ENCODE peak calls at places on chromosome 17, in ten cellular contexts. One of them, this sample, is unnamed.

GRCh38 chr17:68592667-68593330 is 8.4 kb downstream of the FAM20A start:
- DNase-seq in kidney epithelial cell: no peak
- DNase-seq in Peyer's patch: no peak
- DNase-seq in AG10803: peak; percentile 39
- DNase-seq in upper lobe of right lung: no peak
- DNase-seq in BJ: no peak
- DNase-seq in heart left ventricle: no peak
- DNase-seq in mucosa of descending colon: no peak
- DNase-seq in GM12865: no peak
- DNase-seq in H1: no peak
- DNase-seq in this sample: no peak

GRCh38 chr17:77420804-77421634 is 280.2 kb downstream of the SEC14L1 start:
- DNase-seq in kidney epithelial cell: peak; percentile 54
- DNase-seq in Peyer's patch: no peak
- DNase-seq in AG10803: peak; percentile 87
- DNase-seq in upper lobe of right lung: no peak
- DNase-seq in BJ: peak; percentile 58
- DNase-seq in heart left ventricle: peak; percentile 73
- DNase-seq in mucosa of descending colon: no peak
- DNase-seq in GM12865: peak; percentile 48
- DNase-seq in H1: peak; percentile 69
- DNase-seq in this sample: no peak

GRCh38 chr17:62392908-62393307 is 12.6 kb downstream of the EFCAB3 start:
- DNase-seq in kidney epithelial cell: no peak
- DNase-seq in Peyer's patch: no peak
- DNase-seq in AG10803: no peak
- DNase-seq in upper lobe of right lung: no peak
- DNase-seq in BJ: no peak
- DNase-seq in heart left ventricle: no peak
- DNase-seq in mucosa of descending colon: no peak
- DNase-seq in GM12865: no peak
- DNase-seq in H1: no peak
- DNase-seq in this sample: no peak

GRCh38 chr17:43952351-43952723 is 1.4 kb downstream of the PYY start:
- DNase-seq in kidney epithelial cell: no peak
- DNase-seq in Peyer's patch: no peak
- DNase-seq in AG10803: no peak
- DNase-seq in upper lobe of right lung: no peak
- DNase-seq in BJ: no peak
- DNase-seq in heart left ventricle: no peak
- DNase-seq in mucosa of descending colon: no peak
- DNase-seq in GM12865: no peak
- DNase-seq in H1: no peak
- DNase-seq in this sample: no peak

GRCh38 chr17:2517539-2517938 is 5.9 kb upstream of the METTL16 start:
- DNase-seq in kidney epithelial cell: no peak
- DNase-seq in Peyer's patch: no peak
- DNase-seq in AG10803: no peak
- DNase-seq in upper lobe of right lung: no peak
- DNase-seq in BJ: no peak
- DNase-seq in heart left ventricle: no peak
- DNase-seq in mucosa of descending colon: no peak
- DNase-seq in GM12865: no peak
- DNase-seq in H1: no peak
- DNase-seq in this sample: no peak

GRCh38 chr17:73474370-73474988 is 162.7 kb upstream of the CDC42EP4 start:
- DNase-seq in kidney epithelial cell: no peak
- DNase-seq in Peyer's patch: peak; percentile 77
- DNase-seq in AG10803: peak; percentile 39
- DNase-seq in upper lobe of right lung: peak; percentile 75
- DNase-seq in BJ: peak; percentile 1
- DNase-seq in heart left ventricle: peak; percentile 88
- DNase-seq in mucosa of descending colon: peak; percentile 71
- DNase-seq in GM12865: no peak
- DNase-seq in H1: no peak
- DNase-seq in this sample: peak; percentile 7

GRCh38 chr17:80779961-80780380 is 211.7 kb upstream of the CHMP6 start:
- DNase-seq in kidney epithelial cell: no peak
- DNase-seq in Peyer's patch: no peak
- DNase-seq in AG10803: peak; percentile 91
- DNase-seq in upper lobe of right lung: no peak
- DNase-seq in BJ: peak; percentile 77
- DNase-seq in heart left ventricle: no peak
- DNase-seq in mucosa of descending colon: no peak
- DNase-seq in GM12865: no peak
- DNase-seq in H1: no peak
- DNase-seq in this sample: no peak

GRCh38 chr17:17019891-17020456 is 22.3 kb upstream of the MPRIP start:
- DNase-seq in kidney epithelial cell: no peak
- DNase-seq in Peyer's patch: no peak
- DNase-seq in AG10803: no peak
- DNase-seq in upper lobe of right lung: peak; percentile 59
- DNase-seq in BJ: no peak
- DNase-seq in heart left ventricle: no peak
- DNase-seq in mucosa of descending colon: no peak
- DNase-seq in GM12865: no peak
- DNase-seq in H1: no peak
- DNase-seq in this sample: no peak

DNA sequence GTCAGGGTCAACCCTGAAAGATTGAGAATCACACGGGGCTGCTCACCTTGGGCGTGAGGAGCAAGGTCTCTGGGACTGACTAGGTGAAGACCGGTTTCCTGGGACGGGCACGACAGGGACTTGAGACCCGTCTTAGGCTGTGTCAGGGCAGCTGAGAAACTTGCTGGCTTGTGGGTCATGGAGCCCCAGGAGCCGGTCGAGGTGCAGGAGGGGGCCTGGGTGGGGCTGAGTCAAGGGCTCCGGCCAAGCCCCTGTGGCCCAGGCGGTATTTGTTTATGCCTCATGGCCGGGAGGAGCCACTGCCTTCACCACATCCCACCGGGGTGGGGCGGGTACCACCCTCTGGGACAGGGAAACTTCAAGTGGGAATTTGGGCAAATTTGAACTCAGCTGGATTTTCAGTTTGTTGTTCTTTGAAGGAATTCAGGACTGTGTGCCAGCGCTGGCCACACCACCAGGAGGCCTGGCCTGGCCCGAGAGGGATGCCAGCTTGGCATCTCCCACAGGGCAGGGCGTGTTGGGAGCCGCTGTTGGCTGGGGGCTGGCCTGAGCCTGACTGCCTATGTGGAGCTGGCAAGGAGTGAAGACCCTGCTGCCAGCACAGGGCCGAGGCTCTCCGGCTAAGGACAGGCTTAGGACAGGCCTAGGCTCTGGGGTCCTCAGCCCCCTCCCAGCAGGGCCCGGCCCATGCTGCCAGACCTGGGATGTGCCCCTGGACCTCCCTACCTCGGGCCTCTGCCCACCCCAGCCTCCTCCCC is 116.1 kb downstream of the METRNL start:
- DNase-seq in kidney epithelial cell: no peak
- DNase-seq in Peyer's patch: no peak
- DNase-seq in AG10803: peak; percentile 93
- DNase-seq in upper lobe of right lung: peak; percentile 72
- DNase-seq in BJ: no peak
- DNase-seq in heart left ventricle: peak; percentile 79
- DNase-seq in mucosa of descending colon: no peak
- DNase-seq in GM12865: no peak
- DNase-seq in H1: no peak
- DNase-seq in this sample: no peak
- TF ChIP-seq CTCF in kidney epithelial cell: no peak
- TF ChIP-seq CTCF in Peyer's patch: no peak
- TF ChIP-seq CTCF in AG10803: peak; percentile 28
- TF ChIP-seq CTCF in upper lobe of right lung: peak; percentile 18
- TF ChIP-seq CTCF in BJ: peak; percentile 20
- TF ChIP-seq CTCF in heart left ventricle: no peak
- TF ChIP-seq CTCF in mucosa of descending colon: no peak
- TF ChIP-seq CTCF in GM12865: no peak
- TF ChIP-seq CTCF in H1: no peak
- TF ChIP-seq CTCF in this sample: no peak

GRCh38 chr17:72344613-72345012 is 223.8 kb downstream of the SOX9 start:
- DNase-seq in kidney epithelial cell: no peak
- DNase-seq in Peyer's patch: no peak
- DNase-seq in AG10803: no peak
- DNase-seq in upper lobe of right lung: no peak
- DNase-seq in BJ: no peak
- DNase-seq in heart left ventricle: no peak
- DNase-seq in mucosa of descending colon: no peak
- DNase-seq in GM12865: peak; percentile 28
- DNase-seq in H1: no peak
- DNase-seq in this sample: no peak

GRCh38 chr17:72343911-72344310 is 223.1 kb downstream of the SOX9 start:
- DNase-seq in kidney epithelial cell: no peak
- DNase-seq in Peyer's patch: no peak
- DNase-seq in AG10803: no peak
- DNase-seq in upper lobe of right lung: no peak
- DNase-seq in BJ: no peak
- DNase-seq in heart left ventricle: no peak
- DNase-seq in mucosa of descending colon: no peak
- DNase-seq in GM12865: no peak
- DNase-seq in H1: no peak
- DNase-seq in this sample: no peak

GRCh38 chr17:72342061-72342460 is 221.2 kb downstream of the SOX9 start:
- DNase-seq in kidney epithelial cell: no peak
- DNase-seq in Peyer's patch: no peak
- DNase-seq in AG10803: no peak
- DNase-seq in upper lobe of right lung: no peak
- DNase-seq in BJ: no peak
- DNase-seq in heart left ventricle: no peak
- DNase-seq in mucosa of descending colon: no peak
- DNase-seq in GM12865: no peak
- DNase-seq in H1: no peak
- DNase-seq in this sample: no peak

GRCh38 chr17:72340836-72341235 is 220.0 kb downstream of the SOX9 start:
- DNase-seq in kidney epithelial cell: no peak
- DNase-seq in Peyer's patch: no peak
- DNase-seq in AG10803: no peak
- DNase-seq in upper lobe of right lung: no peak
- DNase-seq in BJ: no peak
- DNase-seq in heart left ventricle: no peak
- DNase-seq in mucosa of descending colon: no peak
- DNase-seq in GM12865: no peak
- DNase-seq in H1: no peak
- DNase-seq in this sample: no peak

DNA sequence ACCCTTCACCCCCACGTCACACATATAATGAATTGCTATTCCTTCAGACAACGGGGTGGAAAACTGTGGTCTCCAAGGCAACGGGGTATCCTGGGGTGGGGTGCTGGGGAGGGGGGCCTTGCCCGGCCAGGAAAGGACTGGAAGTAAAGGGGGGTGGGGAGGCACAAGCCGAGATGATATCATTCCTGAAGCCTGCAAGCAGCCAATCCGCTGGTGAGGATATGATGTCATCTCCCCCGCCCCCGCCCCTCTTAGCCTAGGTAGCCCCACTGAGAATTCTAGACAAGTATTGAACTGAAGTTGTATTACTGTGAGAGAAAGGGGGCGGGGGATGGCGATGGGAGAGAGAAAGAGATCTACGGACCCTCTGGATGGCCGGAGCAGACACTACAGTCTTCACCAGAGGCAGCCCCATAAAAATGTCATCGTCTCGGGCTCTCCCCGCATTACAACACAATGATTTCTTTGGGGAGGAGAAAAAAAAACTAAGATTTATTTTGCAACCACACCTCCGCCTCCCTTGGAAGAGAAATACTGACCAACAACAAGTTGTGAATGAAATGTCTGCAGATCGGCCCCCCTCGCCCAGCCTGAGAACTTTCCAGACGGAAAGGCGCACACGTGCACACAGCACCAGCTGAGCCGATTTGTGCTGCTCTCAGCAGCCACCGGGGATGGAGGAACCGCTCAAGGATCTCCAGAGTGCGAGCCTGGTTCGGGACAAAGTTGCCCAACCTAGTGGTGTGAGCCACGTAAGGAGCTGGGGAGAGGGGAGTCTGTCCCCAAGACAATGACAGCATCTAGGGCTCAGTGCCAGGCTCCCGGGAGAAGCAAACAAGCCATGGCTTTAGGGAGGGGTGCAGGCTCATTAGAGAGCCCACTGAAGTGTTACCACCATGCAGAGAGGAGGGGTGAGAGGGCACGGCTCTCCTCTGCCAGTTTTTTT is 222.0 kb downstream of the SOX9 start:
- DNase-seq in kidney epithelial cell: peak; percentile 70
- DNase-seq in Peyer's patch: no peak
- DNase-seq in AG10803: peak; percentile 28
- DNase-seq in upper lobe of right lung: peak; percentile 73
- DNase-seq in BJ: no peak
- DNase-seq in heart left ventricle: no peak
- DNase-seq in mucosa of descending colon: no peak
- DNase-seq in GM12865: no peak
- DNase-seq in H1: no peak
- DNase-seq in this sample: no peak
- H3K4me3 ChIP-seq in kidney epithelial cell: no peak overlapping the region
- H3K4me3 ChIP-seq in Peyer's patch: no peak overlapping the region
- H3K4me3 ChIP-seq in AG10803: no peak overlapping the region
- H3K4me3 ChIP-seq in upper lobe of right lung: no peak overlapping the region
- H3K4me3 ChIP-seq in BJ: no peak overlapping the region
- H3K4me3 ChIP-seq in heart left ventricle: peak overlapping the region; percentile 19
- H3K4me3 ChIP-seq in mucosa of descending colon: no peak overlapping the region
- H3K4me3 ChIP-seq in GM12865: no peak overlapping the region
- H3K4me3 ChIP-seq in H1: no peak overlapping the region
- H3K4me3 ChIP-seq in this sample: no peak overlapping the region

DNA sequence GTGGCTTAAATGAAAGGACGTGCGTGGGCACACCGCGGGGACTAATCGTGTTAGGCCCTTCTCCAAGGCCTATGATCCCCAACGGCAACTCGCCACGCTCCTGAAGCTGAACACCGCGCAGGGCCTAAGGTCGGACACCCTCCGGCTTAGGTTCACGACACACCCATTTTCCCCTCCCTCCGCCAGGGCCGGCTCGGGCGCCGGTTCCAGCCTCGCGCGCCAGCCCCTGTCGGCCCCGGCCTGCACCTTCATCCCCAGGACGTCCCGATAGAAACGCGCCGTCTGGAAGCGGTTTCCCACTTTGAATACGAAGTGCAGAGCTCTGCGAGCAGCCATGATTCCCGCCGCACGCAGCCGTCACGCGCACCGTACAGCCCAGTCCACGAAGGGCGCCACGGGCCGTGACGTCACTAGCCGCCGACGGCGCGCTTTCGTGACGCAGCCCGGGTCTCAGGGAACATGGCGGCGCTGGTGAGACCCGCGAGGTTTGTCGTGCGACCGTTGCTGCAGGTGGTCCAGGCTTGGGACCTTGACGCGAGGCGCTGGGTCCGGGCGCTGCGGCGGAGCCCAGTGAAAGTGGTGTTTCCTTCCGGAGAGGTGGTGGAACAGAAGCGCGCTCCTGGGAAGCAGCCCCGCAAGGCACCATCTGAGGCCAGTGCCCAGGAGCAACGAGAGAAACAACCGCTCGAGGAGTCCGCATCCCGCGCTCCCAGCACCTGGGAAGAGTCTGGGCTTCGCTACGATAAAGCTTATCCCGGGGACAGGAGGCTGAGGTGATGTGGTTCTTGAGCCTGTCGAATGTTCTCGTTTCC is at the start of the genes GLOD4 and MRM3:
- DNase-seq in kidney epithelial cell: peak; percentile 51
- DNase-seq in Peyer's patch: peak; percentile 96
- DNase-seq in AG10803: peak; percentile 82
- DNase-seq in upper lobe of right lung: peak; percentile 97
- DNase-seq in BJ: peak; percentile 48
- DNase-seq in heart left ventricle: peak; percentile 96
- DNase-seq in mucosa of descending colon: peak; percentile 97
- DNase-seq in GM12865: peak; percentile 92
- DNase-seq in H1: peak; percentile 99
- DNase-seq in this sample: peak; percentile 63
- TF ChIP-seq CTCF in kidney epithelial cell: no peak
- TF ChIP-seq CTCF in Peyer's patch: peak; percentile 41
- TF ChIP-seq CTCF in AG10803: no peak
- TF ChIP-seq CTCF in upper lobe of right lung: peak; percentile 11
- TF ChIP-seq CTCF in BJ: peak; percentile 21
- TF ChIP-seq CTCF in heart left ventricle: peak; percentile 19
- TF ChIP-seq CTCF in mucosa of descending colon: no peak
- TF ChIP-seq CTCF in GM12865: no peak
- TF ChIP-seq CTCF in H1: peak; percentile 18
- TF ChIP-seq CTCF in this sample: no peak

GRCh38 chr17:75901727-75902126 is 3.0 kb downstream of the MRPL38 start:
- DNase-seq in kidney epithelial cell: no peak
- DNase-seq in Peyer's patch: peak; percentile 41
- DNase-seq in AG10803: no peak
- DNase-seq in upper lobe of right lung: no peak
- DNase-seq in BJ: no peak
- DNase-seq in heart left ventricle: no peak
- DNase-seq in mucosa of descending colon: no peak
- DNase-seq in GM12865: no peak
- DNase-seq in H1: no peak
- DNase-seq in this sample: no peak

GRCh38 chr17:75900691-75901533 is 3.8 kb downstream of the MRPL38 start:
- DNase-seq in kidney epithelial cell: no peak
- DNase-seq in Peyer's patch: no peak
- DNase-seq in AG10803: no peak
- DNase-seq in upper lobe of right lung: peak; percentile 61
- DNase-seq in BJ: no peak
- DNase-seq in heart left ventricle: no peak
- DNase-seq in mucosa of descending colon: no peak
- DNase-seq in GM12865: no peak
- DNase-seq in H1: no peak
- DNase-seq in this sample: no peak

GRCh38 chr17:75899353-75899752 is 2.6 kb upstream of the TRIM65 start:
- DNase-seq in kidney epithelial cell: no peak
- DNase-seq in Peyer's patch: peak; percentile 44
- DNase-seq in AG10803: no peak
- DNase-seq in upper lobe of right lung: no peak
- DNase-seq in BJ: no peak
- DNase-seq in heart left ventricle: no peak
- DNase-seq in mucosa of descending colon: no peak
- DNase-seq in GM12865: no peak
- DNase-seq in H1: no peak
- DNase-seq in this sample: no peak

GRCh38 chr17:75898791-75899190 is 2.0 kb upstream of the TRIM65 start:
- DNase-seq in kidney epithelial cell: no peak
- DNase-seq in Peyer's patch: no peak
- DNase-seq in AG10803: no peak
- DNase-seq in upper lobe of right lung: no peak
- DNase-seq in BJ: no peak
- DNase-seq in heart left ventricle: no peak
- DNase-seq in mucosa of descending colon: no peak
- DNase-seq in GM12865: no peak
- DNase-seq in H1: no peak
- DNase-seq in this sample: no peak

GRCh38 chr17:75899767-75900468 is 3.2 kb upstream of the TRIM65 start:
- DNase-seq in kidney epithelial cell: no peak
- DNase-seq in Peyer's patch: peak; percentile 44
- DNase-seq in AG10803: no peak
- DNase-seq in upper lobe of right lung: peak; percentile 64
- DNase-seq in BJ: no peak
- DNase-seq in heart left ventricle: no peak
- DNase-seq in mucosa of descending colon: no peak
- DNase-seq in GM12865: no peak
- DNase-seq in H1: no peak
- DNase-seq in this sample: no peak
- H3K4me3 ChIP-seq in kidney epithelial cell: no peak overlapping the region
- H3K4me3 ChIP-seq in Peyer's patch: no peak overlapping the region
- H3K4me3 ChIP-seq in AG10803: no peak overlapping the region
- H3K4me3 ChIP-seq in upper lobe of right lung: no peak overlapping the region
- H3K4me3 ChIP-seq in BJ: no peak overlapping the region
- H3K4me3 ChIP-seq in heart left ventricle: no peak overlapping the region
- H3K4me3 ChIP-seq in mucosa of descending colon: no peak overlapping the region
- H3K4me3 ChIP-seq in GM12865: no peak overlapping the region
- H3K4me3 ChIP-seq in H1: no peak overlapping the region
- H3K4me3 ChIP-seq in this sample: no peak overlapping the region